ENCODE peak calls at places on chromosomes 5 and 9, in four cellular contexts. T, Y, B and N are unnamed samples.
A peak's percentile ranks its signal among the peaks of the same experiment; 100 is the strongest.

GRCh38 chr5:66247176-66247960 is 103.3 kb downstream of the SREK1 start:
- DNase-seq in T (peak; percentile 86), B (peak; percentile 76), Y (no peak), N (no peak)

GRCh38 chr9:7186175-7186574 is 428.4 kb downstream of the KDM4C start:
- DNase-seq in B (peak; percentile 57), T (no peak), Y (no peak), N (no peak)

GRCh38 chr5:17127743-17128231 is 89.6 kb upstream of the BASP1 start:
- DNase-seq in T (peak; percentile 92), Y (no peak), B (peak; percentile 82), N (no peak)

GRCh38 chr5:37211661-37212060 is 37.5 kb downstream of the CPLANE1 start:
- DNase-seq in B (no peak), T (peak; percentile 52), Y (no peak), N (no peak)

GRCh38 chr5:34494111-34494755 is 161.9 kb upstream of the RAI14 start:
- DNase-seq in B (no peak), T (peak; percentile 67), Y (no peak), N (no peak)

GRCh38 chr5:14178671-14179211 is 35.6 kb downstream of the TRIO start:
- DNase-seq in T (peak; percentile 98), Y (no peak), B (peak; percentile 51), N (no peak)

GRCh38 chr5:82221020-82221419 is 57.1 kb downstream of the RPS23 start:
- DNase-seq in T (no peak), Y (no peak), B (no peak), N (no peak)

GRCh38 chr5:77645158-77645994 is 6.9 kb upstream of the OTP start:
- DNase-seq in T (no peak), B (peak; percentile 34), Y (no peak), N (no peak)

DNA sequence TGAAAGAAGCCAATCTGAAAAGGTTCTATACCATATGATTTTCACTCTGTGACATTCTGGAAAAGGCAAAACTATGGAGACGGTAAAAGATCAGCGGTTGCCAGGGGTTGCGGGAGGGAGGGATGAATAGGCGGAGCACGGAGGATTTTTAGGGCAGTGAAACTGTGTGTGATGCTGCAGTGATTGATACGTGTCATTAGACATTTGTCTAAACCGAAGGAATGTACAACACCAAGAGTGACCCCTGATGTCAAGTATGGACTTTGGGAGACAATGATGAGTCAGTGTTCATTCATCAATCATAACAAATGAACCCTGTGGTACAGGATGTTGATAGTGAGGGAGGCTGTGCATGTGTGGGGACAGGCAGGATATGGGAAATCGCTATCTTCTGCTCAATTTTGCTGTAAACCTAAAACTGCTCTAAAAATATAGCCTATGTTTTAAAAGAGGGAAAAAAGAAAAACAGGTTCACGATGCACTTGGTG is 34.4 kb downstream of the ERGIC1 start:
- DNase-seq in Y (no peak), B (peak; percentile 91), T (peak; percentile 77), N (no peak)
- H3K27ac ChIP-seq in Y (peak overlapping the region; percentile 76), B (peak overlapping the region; percentile 99), T (peak overlapping the region; percentile 94), N (no peak overlapping the region)

DNA sequence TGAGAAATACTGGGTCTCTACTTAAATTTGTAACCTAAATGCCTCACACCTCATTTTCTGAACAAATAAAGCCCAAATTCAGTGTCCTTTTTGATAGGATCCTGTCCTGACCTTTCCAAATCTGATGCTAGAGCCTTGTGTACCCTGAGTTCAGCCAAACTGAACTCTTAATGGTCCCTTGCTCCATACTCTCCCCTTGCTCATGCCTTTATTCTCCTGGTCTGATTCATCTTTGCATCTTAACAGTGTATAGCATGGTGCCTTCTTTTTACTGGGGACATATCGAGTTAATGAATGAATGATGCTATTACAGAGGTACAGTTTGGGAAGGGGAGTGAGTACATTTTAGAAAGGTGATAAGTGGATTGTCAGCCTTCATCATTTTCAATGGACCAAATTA is 9.2 kb downstream of the NSD1 start:
- DNase-seq in T (no peak), B (no peak), Y (no peak), N (no peak)
- H3K27ac ChIP-seq in T (no peak overlapping the region), B (no peak overlapping the region), Y (no peak overlapping the region), N (no peak overlapping the region)

GRCh38 chr5:174457141-174457678 is 267.2 kb upstream of the MSX2 start:
- DNase-seq in B (no peak), T (no peak), Y (no peak), N (no peak)

GRCh38 chr5:174453690-174454089 is 270.7 kb upstream of the MSX2 start:
- DNase-seq in T (no peak), B (no peak), Y (no peak), N (no peak)

GRCh38 chr5:174454890-174455289 is 269.5 kb upstream of the MSX2 start:
- DNase-seq in B (no peak), Y (no peak), T (no peak), N (no peak)

GRCh38 chr5:174455301-174455700 is 269.1 kb upstream of the MSX2 start:
- DNase-seq in T (no peak), Y (no peak), B (no peak), N (no peak)

DNA sequence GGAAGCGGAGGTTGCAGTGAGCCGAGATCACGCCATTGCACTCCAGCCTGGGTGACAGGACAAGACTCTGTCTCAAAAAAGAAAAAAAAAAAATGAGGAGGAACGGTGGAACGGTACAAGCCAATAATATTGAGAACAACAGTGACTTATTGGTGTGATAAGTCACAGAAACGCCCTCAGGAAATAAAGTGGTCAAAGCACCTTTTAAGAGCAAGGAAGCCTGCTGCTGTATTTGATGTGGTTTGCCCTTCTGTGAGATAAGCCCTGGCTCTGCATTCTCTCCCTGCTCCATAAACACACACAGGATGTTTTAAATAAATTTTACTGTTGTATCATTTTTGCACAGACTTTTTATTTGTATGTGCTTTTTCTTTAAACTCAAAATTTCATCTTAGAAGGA is 269.9 kb upstream of the MSX2 start:
- DNase-seq in T (no peak), Y (no peak), B (no peak), N (no peak)
- H3K27ac ChIP-seq in T (no peak overlapping the region), Y (no peak overlapping the region), B (no peak overlapping the region), N (no peak overlapping the region)

GRCh38 chr9:36935332-36935731 is 98.7 kb downstream of the PAX5 start:
- DNase-seq in B (no peak), Y (no peak), T (no peak), N (no peak)
- H3K27ac ChIP-seq in B (no peak overlapping the region), Y (no peak overlapping the region), T (no peak overlapping the region), N (no peak overlapping the region)

GRCh38 chr9:4116708-4117460 is 183.0 kb downstream of the GLIS3 start:
- DNase-seq in B (no peak), T (no peak), Y (no peak), N (no peak)
- H3K27ac ChIP-seq in B (no peak overlapping the region), T (peak overlapping the region; percentile 64), Y (no peak overlapping the region), N (no peak overlapping the region)

GRCh38 chr5:32098806-32099435 is 75.2 kb downstream of the GOLPH3 start:
- DNase-seq in B (no peak), T (no peak), Y (no peak), N (no peak)

GRCh38 chr5:32100230-32100629 is 73.9 kb downstream of the GOLPH3 start:
- DNase-seq in B (no peak), T (no peak), Y (no peak), N (no peak)

GRCh38 chr5:32096891-32097592 is 77.1 kb downstream of the GOLPH3 start:
- DNase-seq in Y (no peak), B (no peak), T (no peak), N (no peak)

GRCh38 chr5:32099486-32100035 is 74.6 kb downstream of the GOLPH3 start:
- DNase-seq in T (no peak), Y (no peak), B (no peak), N (no peak)

GRCh38 chr5:32098291-32098690 is 75.8 kb downstream of the GOLPH3 start:
- DNase-seq in Y (no peak), T (no peak), B (no peak), N (no peak)
- H3K27ac ChIP-seq in Y (no peak overlapping the region), T (no peak overlapping the region), B (no peak overlapping the region), N (no peak overlapping the region)

DNA sequence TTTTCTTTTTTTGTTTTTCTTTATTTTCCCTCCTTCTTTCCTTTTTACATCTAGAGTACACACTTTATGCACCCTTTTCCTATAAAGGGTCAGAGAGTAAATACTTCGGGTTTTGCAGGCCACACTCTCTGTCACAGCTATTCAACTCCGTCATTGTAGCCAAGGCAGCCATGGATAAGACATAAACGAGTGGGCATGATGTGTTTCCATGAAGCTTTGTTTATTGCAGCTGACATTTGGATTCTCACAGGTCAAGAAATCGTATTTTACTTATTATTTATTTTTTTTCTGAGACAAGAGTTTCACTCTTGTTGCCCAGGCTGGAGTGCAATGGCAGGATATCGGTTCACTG is 40.4 kb upstream of the FABP6 start:
- DNase-seq in Y (no peak), B (no peak), T (no peak), N (no peak)
- H3K27ac ChIP-seq in Y (no peak overlapping the region), B (no peak overlapping the region), T (peak overlapping the region; percentile 53), N (no peak overlapping the region)

GRCh38 chr9:134976403-134976802 is 58.7 kb upstream of the FCN1 start:
- DNase-seq in Y (no peak), B (no peak), T (no peak), N (no peak)
- H3K27ac ChIP-seq in Y (no peak overlapping the region), B (no peak overlapping the region), T (no peak overlapping the region), N (no peak overlapping the region)

DNA sequence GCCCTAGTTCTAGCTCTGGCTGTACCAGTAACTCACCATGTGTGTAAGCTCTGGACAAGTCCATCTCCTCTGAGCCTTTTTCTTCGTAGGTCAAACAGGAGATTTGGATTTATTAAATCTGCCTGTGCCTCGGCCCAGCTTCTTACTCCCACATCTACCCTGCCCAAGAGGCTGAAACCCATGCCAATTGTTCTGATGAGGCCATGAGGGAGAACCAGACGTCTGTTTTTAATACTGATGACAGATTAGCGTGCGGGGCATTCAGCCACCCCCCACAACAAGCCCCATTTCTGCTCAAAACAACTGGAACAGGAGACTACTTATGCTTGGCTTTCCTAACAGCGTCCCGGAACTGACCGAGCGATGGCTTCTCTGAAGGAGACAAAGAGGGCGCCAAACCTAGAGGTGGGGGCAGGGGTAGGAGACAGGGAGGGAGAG is 81.2 kb upstream of the TRIM32 start:
- DNase-seq in Y (no peak), T (no peak), B (no peak), N (no peak)
- H3K27ac ChIP-seq in Y (no peak overlapping the region), T (no peak overlapping the region), B (no peak overlapping the region), N (no peak overlapping the region)

DNA sequence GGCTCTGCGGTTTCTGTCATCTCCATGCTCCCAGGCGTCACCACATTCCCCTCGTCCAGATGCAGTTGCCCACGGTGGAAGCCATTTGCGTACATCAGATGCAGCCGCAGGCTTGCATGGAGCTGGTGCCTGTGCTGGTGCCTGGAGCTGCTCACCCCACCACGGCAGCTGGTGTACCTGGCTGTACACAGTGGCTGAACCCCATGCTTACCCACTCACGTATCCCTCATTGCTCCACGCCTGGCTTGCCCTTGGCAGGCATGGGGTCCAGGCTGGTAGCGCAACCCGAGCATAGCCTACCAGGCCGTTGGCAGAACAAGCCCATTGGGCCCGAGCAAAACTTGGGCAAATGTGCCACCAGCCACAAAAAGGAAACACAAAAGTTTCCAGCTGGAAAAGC is 159.5 kb downstream of the GHR start:
- DNase-seq in B (no peak), T (no peak), Y (no peak), N (no peak)
- H3K27ac ChIP-seq in B (no peak overlapping the region), T (no peak overlapping the region), Y (no peak overlapping the region), N (no peak overlapping the region)